ENCODE peak calls at places on chromosome 19, in eight cellular contexts. Y is Kasumi-1; G is NCI-H1694; Q is type B pancreatic cell; E is stimulated activated CD4-positive, alpha-beta T cell treated with anti-CD3 and anti-CD28 coated beads, Interleukin-4, amount 100 ng/mL, for 24 hours; J is H4; H is SW480; W is substantia nigra. A is an unnamed sample.

GRCh38 chr19:32251634-32252332 is 93.6 kb upstream of the ZNF507 start:
- DNase-seq in Y (no peak), G (no peak), Q (no peak), E (no peak), J (no peak), H (no peak), W (no peak), A (no peak)

GRCh38 chr19:47419789-47420188 is 462 bp upstream of the MEIS3 start:
- DNase-seq in Y (no peak), G (no peak), Q (no peak), E (no peak), J (no peak), H (no peak), W (no peak), A (no peak)

GRCh38 chr19:42273407-42274064 is 4.5 kb downstream of the CIC start:
- DNase-seq in Y (no peak), G (no peak), Q (no peak), E (no peak), J (no peak), H (no peak), W (no peak), A (no peak)

GRCh38 chr19:35202722-35203674 is 25.5 kb downstream of the FAM187B start:
- DNase-seq in Y (no peak), G (no peak), Q (no peak), E (no peak), J (no peak), H (no peak), W (no peak), A (no peak)

GRCh38 chr19:40585677-40586422 is 9.2 kb downstream of the SHKBP1 start:
- DNase-seq in Y (no peak), G (no peak), Q (no peak), E (no peak), J (peak), H (no peak), W (no peak), A (no peak)

GRCh38 chr19:1417681-1418493 is 10.5 kb downstream of the DAZAP1 start:
- DNase-seq in Y (no peak), G (no peak), Q (no peak), E (no peak), J (no peak), H (no peak), W (peak), A (no peak)

GRCh38 chr19:52237197-52237596 is 32.2 kb upstream of the ZNF766 start:
- DNase-seq in Y (no peak), G (no peak), Q (no peak), E (no peak), J (no peak), H (no peak), W (no peak), A (no peak)

GRCh38 chr19:14091885-14092462 is 1.4 kb upstream of the SAMD1 start:
- DNase-seq in Y (no peak), G (no peak), Q (no peak), E (no peak), J (peak), H (no peak), W (no peak), A (no peak)

GRCh38 chr19:18634612-18635290 is 2.1 kb upstream of the KLHL26 start:
- DNase-seq in Y (no peak), G (peak), Q (no peak), E (no peak), J (no peak), H (peak), W (no peak), A (no peak)

GRCh38 chr19:13302521-13303270 is 152.5 kb downstream of the IER2 start:
- DNase-seq in Y (no peak), G (peak), Q (no peak), E (no peak), J (no peak), H (peak), W (peak), A (no peak)

GRCh38 chr19:39265321-39265916 is 2.8 kb upstream of the IFNL2 start:
- DNase-seq in Y (no peak), G (no peak), Q (no peak), E (no peak), J (no peak), H (no peak), W (no peak), A (no peak)

GRCh38 chr19:11251650-11252314 is 10.5 kb downstream of the DOCK6 start:
- DNase-seq in Y (no peak), G (no peak), Q (no peak), E (no peak), J (no peak), H (no peak), W (no peak), A (no peak)

GRCh38 chr19:29682236-29682895 is 17.1 kb downstream of the PLEKHF1 start:
- DNase-seq in Y (no peak), G (no peak), Q (no peak), E (no peak), J (no peak), H (no peak), W (no peak), A (no peak)

GRCh38 chr19:46147791-46148288 is at the start of gene IGFL2:
- DNase-seq in Y (no peak), G (no peak), Q (no peak), E (peak), J (no peak), H (peak), W (no peak), A (no peak)

GRCh38 chr19:45450042-45450380 is 17.8 kb upstream of the FOSB start:
- DNase-seq in Y (peak), G (no peak), Q (no peak), E (no peak), J (no peak), H (no peak), W (no peak), A (no peak)

GRCh38 chr19:15285896-15286591 is 46.3 kb downstream of the BRD4 start:
- DNase-seq in Y (no peak), G (no peak), Q (no peak), E (no peak), J (no peak), H (no peak), W (no peak), A (no peak)

GRCh38 chr19:7679771-7680605 is 645 bp upstream of the TRAPPC5 start:
- DNase-seq in Y (no peak), G (no peak), Q (no peak), E (no peak), J (no peak), H (no peak), W (no peak), A (no peak)

GRCh38 chr19:35958660-35959039 is 22.5 kb downstream of the LRFN3 start:
- DNase-seq in Y (no peak), G (no peak), Q (no peak), E (no peak), J (no peak), H (no peak), W (no peak), A (no peak)

GRCh38 chr19:52176574-52176973 is 5.2 kb upstream of the ZNF836 start:
- DNase-seq in Y (no peak), G (no peak), Q (no peak), E (no peak), J (no peak), H (no peak), W (no peak), A (no peak)

GRCh38 chr19:44613295-44614168 is at the start of gene IGSF23:
- DNase-seq in Y (no peak), G (no peak), Q (no peak), E (no peak), J (no peak), H (peak), W (no peak), A (no peak)

GRCh38 chr19:18775586-18776287 is 15.4 kb downstream of the COMP start:
- DNase-seq in Y (no peak), G (no peak), Q (no peak), E (no peak), J (no peak), H (no peak), W (no peak), A (no peak)

GRCh38 chr19:58513694-58514563 is 2.1 kb upstream of the SLC27A5 start:
- DNase-seq in Y (peak), G (peak), Q (peak), E (peak), J (no peak), H (peak), W (peak), A (peak)

GRCh38 chr19:11418518-11419506 is at the start of gene RGL3:
- DNase-seq in Y (no peak), G (no peak), Q (no peak), E (no peak), J (no peak), H (peak), W (peak), A (no peak)

GRCh38 chr19:17889609-17890214 is 18.0 kb downstream of the SLC5A5 start:
- DNase-seq in Y (peak), G (no peak), Q (no peak), E (no peak), J (no peak), H (peak), W (no peak), A (no peak)

GRCh38 chr19:54573330-54573872 is at the start of gene LILRA2:
- DNase-seq in Y (peak), G (no peak), Q (no peak), E (no peak), J (no peak), H (no peak), W (no peak), A (no peak)

GRCh38 chr19:39970674-39971379 is at the start of gene PSMC4:
- DNase-seq in Y (peak), G (peak), Q (peak), E (peak), J (peak), H (peak), W (peak), A (peak)

GRCh38 chr19:8526345-8527062 is 12.5 kb upstream of the ZNF414 start:
- DNase-seq in Y (no peak), G (peak), Q (peak), E (no peak), J (peak), H (peak), W (peak), A (no peak)

GRCh38 chr19:47183579-47183978 is 47.4 kb downstream of the BBC3 start:
- DNase-seq in Y (no peak), G (no peak), Q (no peak), E (no peak), J (no peak), H (no peak), W (no peak), A (no peak)

GRCh38 chr19:53182202-53182601 is 11.0 kb downstream of the ZNF665 start:
- DNase-seq in Y (no peak), G (no peak), Q (no peak), E (no peak), J (peak), H (no peak), W (no peak), A (no peak)